ENCODE peak calls at places on chromosome 20, in four cellular contexts. F, L, D and R are unnamed samples.

GRCh38 chr20:43682446-43682845 is 15.5 kb downstream of the MYBL2 start:
- DNase-seq in F (no peak), L (no peak), D (no peak), R (no peak)

GRCh38 chr20:5170341-5170740 is 43.5 kb downstream of the CDS2 start:
- DNase-seq in F (no peak), L (no peak), D (no peak), R (no peak)

GRCh38 chr20:48690888-48691287 is 136.9 kb downstream of the PREX1 start:
- DNase-seq in F (no peak), L (peak; percentile 36), D (no peak), R (no peak)

GRCh38 chr20:62445553-62446340 is 18.4 kb upstream of the RBBP8NL start:
- DNase-seq in F (no peak), L (no peak), D (no peak), R (no peak)

GRCh38 chr20:61957961-61958715 is 107.5 kb downstream of the TAF4 start:
- DNase-seq in F (no peak), L (no peak), D (no peak), R (no peak)

GRCh38 chr20:14142171-14142570 is 146.9 kb downstream of the MACROD2 start:
- DNase-seq in F (peak; percentile 26), L (peak; percentile 19), D (no peak), R (no peak)

GRCh38 chr20:64161595-64162238 is 2.5 kb upstream of the MYT1 start:
- DNase-seq in F (no peak), L (peak; percentile 38), D (no peak), R (no peak)

GRCh38 chr20:33552519-33552918 is 62.6 kb downstream of the CBFA2T2 start:
- DNase-seq in F (no peak), L (no peak), D (no peak), R (no peak)

GRCh38 chr20:45269056-45269455 is 14.7 kb upstream of the SLPI start:
- DNase-seq in F (no peak), L (no peak), D (no peak), R (no peak)

GRCh38 chr20:47392721-47393073 is 36.2 kb upstream of the ZMYND8 start:
- DNase-seq in F (no peak), L (peak; percentile 47), D (no peak), R (no peak)

GRCh38 chr20:32007787-32008616 is 2.2 kb upstream of the CCM2L start:
- DNase-seq in F (peak; percentile 73), L (no peak), D (no peak), R (peak; percentile 63)

GRCh38 chr20:18252597-18253451 is 35.5 kb upstream of the ZNF133 start:
- DNase-seq in F (no peak), L (no peak), D (no peak), R (no peak)

GRCh38 chr20:41951615-41952014 is 333.4 kb upstream of the CHD6 start:
- DNase-seq in F (no peak), L (no peak), D (no peak), R (no peak)

GRCh38 chr20:38256966-38257365 is 3.6 kb downstream of the KIAA1755 start:
- DNase-seq in F (no peak), L (no peak), D (no peak), R (no peak)

GRCh38 chr20:38261054-38261390 is 487 bp upstream of the KIAA1755 start:
- DNase-seq in F (no peak), L (no peak), D (no peak), R (no peak)

GRCh38 chr20:38260378-38261053 is at the start of gene KIAA1755:
- DNase-seq in F (no peak), L (no peak), D (no peak), R (no peak)

GRCh38 chr20:38258545-38259223 is 1.9 kb downstream of the KIAA1755 start:
- DNase-seq in F (no peak), L (no peak), D (no peak), R (no peak)

DNA sequence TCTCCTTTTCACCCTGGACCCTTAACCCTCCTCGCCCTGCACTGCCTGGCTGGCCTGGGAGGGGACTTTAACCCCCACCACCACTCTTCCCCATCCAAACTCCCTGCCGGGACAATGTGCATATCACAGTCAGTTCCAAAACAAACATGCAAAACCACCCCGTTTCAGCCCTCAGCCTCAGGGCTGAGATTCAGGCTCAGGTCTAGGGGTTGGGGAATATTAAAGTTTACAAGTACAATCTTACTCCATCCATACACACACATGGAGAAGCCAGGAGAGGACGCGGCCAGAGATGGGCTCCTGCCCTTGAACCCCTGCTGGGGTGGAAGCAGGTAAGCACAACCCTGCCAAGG is 534 bp downstream of the KIAA1755 start:
- DNase-seq in F (no peak), L (no peak), D (no peak), R (no peak)
- H3K4me3 ChIP-seq in F (peak overlapping the region; percentile 77), L (peak overlapping the region; percentile 43), D (peak overlapping the region; percentile 46), R (peak overlapping the region; percentile 30)

GRCh38 chr20:34703061-34703572 is 1.0 kb upstream of the TP53INP2 start:
- DNase-seq in F (no peak), L (no peak), D (no peak), R (no peak)

GRCh38 chr20:34705383-34706021 is 1.4 kb downstream of the TP53INP2 start:
- DNase-seq in F (no peak), L (peak; percentile 23), D (no peak), R (no peak)

GRCh38 chr20:34704177-34705007 is at the start of gene TP53INP2:
- DNase-seq in F (peak; percentile 90), L (peak; percentile 91), D (peak; percentile 90), R (peak; percentile 97)

GRCh38 chr20:34705008-34705382 is 851 bp downstream of the TP53INP2 start:
- DNase-seq in F (no peak), L (no peak), D (no peak), R (no peak)

GRCh38 chr20:34703573-34704176 is 469 bp upstream of the TP53INP2 start:
- DNase-seq in F (no peak), L (peak; percentile 37), D (no peak), R (no peak)
- TF ChIP-seq CTCF in F (no peak), L (no peak), D (no peak), R (no peak)

GRCh38 chr20:36015806-36016401 is 47.5 kb downstream of the CNBD2 start:
- DNase-seq in F (no peak), L (no peak), D (no peak), R (no peak)

GRCh38 chr20:36017034-36017951 is 48.9 kb downstream of the CNBD2 start:
- DNase-seq in F (no peak), L (peak; percentile 56), D (no peak), R (no peak)

GRCh38 chr20:36018208-36018988 is 50.0 kb downstream of the CNBD2 start:
- DNase-seq in F (no peak), L (no peak), D (no peak), R (no peak)
- H3K27ac ChIP-seq in F (no peak overlapping the region), L (peak overlapping the region; percentile 6), D (no peak overlapping the region), R (no peak overlapping the region)

GRCh38 chr20:36542516-36543186 is 1.3 kb downstream of the MYL9 start:
- DNase-seq in F (no peak), L (no peak), D (no peak), R (no peak)
- H3K4me3 ChIP-seq in F (no peak overlapping the region), L (peak overlapping the region; percentile 89), D (peak overlapping the region; percentile 70), R (peak overlapping the region; percentile 93)

GRCh38 chr20:50372770-50373088 is 137.5 kb upstream of the PTPN1 start:
- DNase-seq in F (no peak), L (peak; percentile 22), D (no peak), R (no peak)
- TF ChIP-seq CTCF in F (no peak), L (no peak), D (no peak), R (no peak)